ENCODE peak calls at places on chromosomes 2 and 18, in ten cellular contexts. C is K562; G is psoas muscle; O is HL-60; Q is hepatocyte; S is transverse colon; R is neural progenitor cell; W is naive thymus-derived CD4-positive, alpha-beta T cell; J is uterus; F is tibial nerve. L is an unnamed sample.

GRCh38 chr18:48826806-48827205 is 124.0 kb downstream of the SMAD7 start:
- DNase-seq in C (no peak), G (no peak), O (no peak), Q (no peak), S (no peak), R (no peak), W (no peak), J (peak; percentile 12), F (no peak), L (no peak)

GRCh38 chr18:53380063-53380639 is 844.3 kb downstream of the MBD2 start:
- DNase-seq in C (no peak), G (no peak), O (no peak), Q (peak; percentile 57), S (no peak), R (peak; percentile 57), W (no peak), J (no peak), F (no peak), L (no peak)

GRCh38 chr2:2662037-2662846 is 331.2 kb upstream of the MYT1L start:
- DNase-seq in C (no peak), G (peak; percentile 52), O (no peak), Q (no peak), S (peak; percentile 11), R (no peak), W (no peak), J (no peak), F (no peak), L (no peak)

GRCh38 chr2:70930371-70931329 is 5.0 kb upstream of the ATP6V1B1 start:
- DNase-seq in C (peak; percentile 2), G (no peak), O (no peak), Q (peak; percentile 1), S (no peak), R (no peak), W (no peak), J (no peak), F (no peak), L (no peak)

GRCh38 chr2:146633159-146633558 is 1211.7 kb upstream of the ACVR2A start:
- DNase-seq in C (no peak), G (no peak), O (no peak), Q (no peak), S (no peak), R (no peak), W (no peak), J (no peak), F (no peak), L (no peak)

GRCh38 chr2:215434447-215435260 is 1.2 kb downstream of the FN1 start:
- DNase-seq in C (no peak), G (no peak), O (no peak), Q (no peak), S (no peak), R (no peak), W (no peak), J (no peak), F (no peak), L (no peak)

GRCh38 chr18:48983793-48984437 is 33.1 kb upstream of the SMAD7 start:
- DNase-seq in C (no peak), G (no peak), O (peak; percentile 47), Q (no peak), S (no peak), R (no peak), W (no peak), J (no peak), F (no peak), L (no peak)

GRCh38 chr2:112141623-112142001 is 3.4 kb downstream of the FBLN7 start:
- DNase-seq in C (no peak), G (no peak), O (no peak), Q (no peak), S (no peak), R (no peak), W (peak; percentile 16), J (no peak), F (no peak), L (no peak)

GRCh38 chr2:23711979-23712755 is 214.8 kb downstream of the ATAD2B start:
- DNase-seq in C (no peak), G (no peak), O (no peak), Q (no peak), S (no peak), R (peak; percentile 84), W (no peak), J (no peak), F (no peak), L (no peak)

GRCh38 chr18:22168360-22168921 is 948 bp upstream of the GATA6 start:
- DNase-seq in C (peak; percentile 56), G (no peak), O (no peak), Q (peak; percentile 86), S (peak; percentile 56), R (peak; percentile 76), W (no peak), J (peak; percentile 40), F (no peak), L (no peak)

GRCh38 chr18:25759111-25759510 is 331.3 kb downstream of the SS18 start:
- DNase-seq in C (no peak), G (no peak), O (no peak), Q (no peak), S (no peak), R (no peak), W (no peak), J (no peak), F (no peak), L (no peak)

GRCh38 chr18:24499814-24500601 is 39.6 kb downstream of the HRH4 start:
- DNase-seq in C (no peak), G (no peak), O (no peak), Q (no peak), S (no peak), R (no peak), W (no peak), J (no peak), F (no peak), L (no peak)

GRCh38 chr2:167862787-167863186 is 384.6 kb downstream of the STK39 start:
- DNase-seq in C (no peak), G (no peak), O (no peak), Q (no peak), S (no peak), R (no peak), W (no peak), J (no peak), F (no peak), L (no peak)
- H3K27ac ChIP-seq in C (no peak overlapping the region), G (no peak overlapping the region), O (no peak overlapping the region), Q (no peak overlapping the region), S (no peak overlapping the region), R (no peak overlapping the region), W (no peak overlapping the region), J (no peak overlapping the region), F (no peak overlapping the region), L (no peak overlapping the region)

GRCh38 chr2:84957771-84958134 is 13.2 kb upstream of the KCMF1 start:
- DNase-seq in C (no peak), G (no peak), O (no peak), Q (no peak), S (no peak), R (no peak), W (no peak), J (no peak), F (no peak), L (no peak)

GRCh38 chr2:84960157-84960506 is 10.8 kb upstream of the KCMF1 start:
- DNase-seq in C (no peak), G (no peak), O (no peak), Q (no peak), S (no peak), R (no peak), W (no peak), J (no peak), F (no peak), L (no peak)

GRCh38 chr2:84958135-84959044 is 12.6 kb upstream of the KCMF1 start:
- DNase-seq in C (no peak), G (peak; percentile 27), O (no peak), Q (peak; percentile 75), S (peak; percentile 55), R (peak; percentile 97), W (no peak), J (no peak), F (no peak), L (no peak)

GRCh38 chr2:84959045-84959493 is 11.9 kb upstream of the KCMF1 start:
- DNase-seq in C (no peak), G (no peak), O (no peak), Q (peak; percentile 50), S (no peak), R (no peak), W (no peak), J (no peak), F (no peak), L (no peak)

DNA sequence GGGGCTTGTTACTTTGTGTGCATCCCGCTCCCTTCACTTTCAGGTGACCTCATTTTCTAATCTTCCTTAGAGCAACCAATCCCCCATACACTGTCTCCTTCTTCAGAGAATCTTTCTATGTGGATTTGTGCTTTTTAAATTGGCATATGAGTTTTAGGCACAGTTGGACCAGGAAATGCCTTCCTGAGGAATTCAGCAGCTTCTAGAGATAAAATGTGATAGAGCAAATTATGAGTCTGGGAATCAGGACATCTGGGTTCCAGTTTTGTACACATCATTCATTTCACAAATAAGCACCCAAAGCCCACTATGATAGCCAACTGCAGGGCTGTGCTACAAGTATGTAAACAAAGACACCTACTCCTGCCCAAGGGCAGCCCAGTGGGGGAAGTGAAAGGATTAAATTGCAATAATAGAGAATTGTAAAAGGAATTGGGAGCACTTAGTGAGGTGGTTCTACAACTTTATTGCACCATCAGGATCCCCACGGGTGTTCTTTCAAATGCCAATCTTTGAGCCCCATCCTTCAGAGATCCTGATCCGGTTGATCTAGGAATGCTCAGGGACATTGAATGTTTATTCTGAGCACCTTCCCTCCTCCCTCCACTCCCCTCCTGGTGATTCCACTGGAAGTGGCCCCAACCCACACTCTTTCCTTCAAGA is 11.3 kb upstream of the KCMF1 start:
- DNase-seq in C (no peak), G (no peak), O (no peak), Q (no peak), S (no peak), R (peak; percentile 33), W (no peak), J (no peak), F (no peak), L (no peak)
- H3K27ac ChIP-seq in C (no peak overlapping the region), G (no peak overlapping the region), O (no peak overlapping the region), Q (peak overlapping the region; percentile 85), S (peak overlapping the region; percentile 40), R (peak overlapping the region; percentile 100), W (no peak overlapping the region), J (no peak overlapping the region), F (no peak overlapping the region), L (no peak overlapping the region)

GRCh38 chr2:8239402-8240127 is 442.3 kb upstream of the ID2 start:
- DNase-seq in C (no peak), G (no peak), O (no peak), Q (no peak), S (no peak), R (peak; percentile 54), W (peak; percentile 55), J (no peak), F (no peak), L (peak; percentile 16)
- H3K27ac ChIP-seq in C (no peak overlapping the region), G (no peak overlapping the region), O (peak overlapping the region; percentile 61), Q (no peak overlapping the region), S (no peak overlapping the region), R (no peak overlapping the region), W (no peak overlapping the region), J (no peak overlapping the region), F (no peak overlapping the region), L (peak overlapping the region; percentile 36)

DNA sequence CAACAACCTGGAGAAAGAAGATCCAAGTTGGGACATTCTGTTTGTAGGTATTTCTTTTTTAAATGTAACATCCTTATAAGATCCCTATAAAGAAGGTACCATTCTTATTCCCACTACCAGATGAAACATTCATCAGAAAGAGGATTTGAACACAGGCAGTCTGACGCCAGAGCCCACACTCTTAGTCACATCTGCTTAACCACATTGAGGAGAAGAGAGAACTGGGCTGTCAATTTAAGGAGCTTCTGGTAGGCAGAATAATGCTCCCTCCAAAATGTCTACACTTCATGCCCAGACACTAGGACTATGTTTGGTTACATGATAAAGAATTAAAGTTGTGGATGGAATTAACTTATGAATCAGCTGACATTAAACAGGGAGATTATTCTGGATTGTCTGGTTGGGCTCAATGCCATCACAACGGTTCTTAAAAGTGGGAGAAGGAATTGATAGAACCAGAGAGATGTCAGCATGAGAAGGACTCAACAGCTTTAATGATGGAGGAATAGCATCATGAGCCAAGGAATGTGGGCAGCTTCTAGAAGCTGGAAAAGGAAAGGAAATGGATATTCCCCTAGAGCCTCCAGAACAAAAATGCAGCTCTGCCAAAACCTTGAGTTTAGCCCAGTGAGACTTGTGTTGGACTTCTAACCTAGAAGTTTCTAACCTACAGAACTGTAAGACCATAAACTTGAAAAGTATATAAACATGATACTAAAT is 82.2 kb downstream of the KLF7 start:
- DNase-seq in C (no peak), G (no peak), O (no peak), Q (no peak), S (no peak), R (no peak), W (no peak), J (no peak), F (no peak), L (no peak)
- H3K27ac ChIP-seq in C (no peak overlapping the region), G (no peak overlapping the region), O (no peak overlapping the region), Q (no peak overlapping the region), S (no peak overlapping the region), R (no peak overlapping the region), W (no peak overlapping the region), J (peak overlapping the region; percentile 17), F (peak overlapping the region; percentile 36), L (no peak overlapping the region)

L was measured in caudate nucleus.